ENCODE peak calls at places on chromosomes 2 and 18, in seven cellular contexts. One of them, this sample, is unnamed.
A peak's percentile ranks its signal among the peaks of the same experiment; 100 is the strongest.

GRCh38 chr18:1872274-1872673 is 699.0 kb downstream of the METTL4 start:
- DNase-seq in uterus: no peak
- DNase-seq in K562: no peak
- DNase-seq in IMR-90: no peak
- DNase-seq in heart left ventricle: no peak
- DNase-seq in gastrocnemius medialis: no peak
- DNase-seq in stomach: no peak
- DNase-seq in this sample: no peak

GRCh38 chr2:200138386-200139184 is 167.9 kb upstream of the SPATS2L start:
- DNase-seq in uterus: peak; percentile 20
- DNase-seq in K562: no peak
- DNase-seq in IMR-90: peak; percentile 59
- DNase-seq in heart left ventricle: no peak
- DNase-seq in gastrocnemius medialis: no peak
- DNase-seq in stomach: no peak
- DNase-seq in this sample: no peak

GRCh38 chr18:70334728-70335329 is 46.0 kb downstream of the SOCS6 start:
- DNase-seq in uterus: no peak
- DNase-seq in K562: no peak
- DNase-seq in IMR-90: no peak
- DNase-seq in heart left ventricle: no peak
- DNase-seq in gastrocnemius medialis: no peak
- DNase-seq in stomach: no peak
- DNase-seq in this sample: no peak

GRCh38 chr2:160261731-160262130 is 61.7 kb upstream of the ITGB6 start:
- DNase-seq in uterus: no peak
- DNase-seq in K562: no peak
- DNase-seq in IMR-90: no peak
- DNase-seq in heart left ventricle: no peak
- DNase-seq in gastrocnemius medialis: no peak
- DNase-seq in stomach: no peak
- DNase-seq in this sample: no peak

GRCh38 chr2:109403841-109404201 is 209.9 kb downstream of the SEPTIN10 start:
- DNase-seq in uterus: no peak
- DNase-seq in K562: no peak
- DNase-seq in IMR-90: peak; percentile 33
- DNase-seq in heart left ventricle: no peak
- DNase-seq in gastrocnemius medialis: no peak
- DNase-seq in stomach: no peak
- DNase-seq in this sample: no peak

GRCh38 chr2:118388771-118389170 is 300.5 kb downstream of the INSIG2 start:
- DNase-seq in uterus: no peak
- DNase-seq in K562: no peak
- DNase-seq in IMR-90: peak; percentile 74
- DNase-seq in heart left ventricle: no peak
- DNase-seq in gastrocnemius medialis: no peak
- DNase-seq in stomach: no peak
- DNase-seq in this sample: no peak

GRCh38 chr2:97935719-97936161 is 60.0 kb downstream of the TMEM131 start:
- DNase-seq in uterus: no peak
- DNase-seq in K562: no peak
- DNase-seq in IMR-90: peak; percentile 72
- DNase-seq in heart left ventricle: no peak
- DNase-seq in gastrocnemius medialis: no peak
- DNase-seq in stomach: no peak
- DNase-seq in this sample: no peak

GRCh38 chr2:126359494-126359893 is 296.5 kb upstream of the GYPC start:
- DNase-seq in uterus: no peak
- DNase-seq in K562: no peak
- DNase-seq in IMR-90: peak; percentile 4
- DNase-seq in heart left ventricle: no peak
- DNase-seq in gastrocnemius medialis: no peak
- DNase-seq in stomach: no peak
- DNase-seq in this sample: no peak

GRCh38 chr2:78861546-78861945 is 164.0 kb upstream of the REG3G start:
- DNase-seq in uterus: no peak
- DNase-seq in K562: peak; percentile 23
- DNase-seq in IMR-90: no peak
- DNase-seq in heart left ventricle: no peak
- DNase-seq in gastrocnemius medialis: no peak
- DNase-seq in stomach: no peak
- DNase-seq in this sample: no peak

GRCh38 chr18:7272268-7273049 is 41.6 kb downstream of the LRRC30 start:
- DNase-seq in uterus: peak; percentile 65
- DNase-seq in K562: no peak
- DNase-seq in IMR-90: peak; percentile 61
- DNase-seq in heart left ventricle: peak; percentile 74
- DNase-seq in gastrocnemius medialis: peak; percentile 56
- DNase-seq in stomach: peak; percentile 60
- DNase-seq in this sample: peak; percentile 87

GRCh38 chr2:63590621-63591408 is 2.1 kb downstream of the MDH1 start:
- DNase-seq in uterus: peak; percentile 23
- DNase-seq in K562: peak; percentile 14
- DNase-seq in IMR-90: no peak
- DNase-seq in heart left ventricle: peak; percentile 76
- DNase-seq in gastrocnemius medialis: peak; percentile 72
- DNase-seq in stomach: no peak
- DNase-seq in this sample: no peak

GRCh38 chr18:32048507-32049091 is 30.0 kb downstream of the RNF125 start:
- DNase-seq in uterus: peak; percentile 55
- DNase-seq in K562: no peak
- DNase-seq in IMR-90: peak; percentile 3
- DNase-seq in heart left ventricle: peak; percentile 58
- DNase-seq in gastrocnemius medialis: peak; percentile 41
- DNase-seq in stomach: no peak
- DNase-seq in this sample: peak; percentile 61

GRCh38 chr2:226730487-226730886 is 69.1 kb downstream of the IRS1 start:
- DNase-seq in uterus: no peak
- DNase-seq in K562: no peak
- DNase-seq in IMR-90: peak; percentile 54
- DNase-seq in heart left ventricle: no peak
- DNase-seq in gastrocnemius medialis: peak; percentile 39
- DNase-seq in stomach: no peak
- DNase-seq in this sample: no peak

GRCh38 chr18:44771957-44772917 is 91.5 kb downstream of the SETBP1 start:
- DNase-seq in uterus: peak; percentile 42
- DNase-seq in K562: no peak
- DNase-seq in IMR-90: no peak
- DNase-seq in heart left ventricle: no peak
- DNase-seq in gastrocnemius medialis: no peak
- DNase-seq in stomach: peak; percentile 31
- DNase-seq in this sample: no peak

GRCh38 chr2:1319393-1319792 is 93.9 kb upstream of the TPO start:
- DNase-seq in uterus: no peak
- DNase-seq in K562: no peak
- DNase-seq in IMR-90: no peak
- DNase-seq in heart left ventricle: no peak
- DNase-seq in gastrocnemius medialis: no peak
- DNase-seq in stomach: no peak
- DNase-seq in this sample: no peak
- TF ChIP-seq CTCF in uterus: no peak
- TF ChIP-seq CTCF in K562: no peak
- TF ChIP-seq CTCF in IMR-90: no peak
- TF ChIP-seq CTCF in heart left ventricle: no peak
- TF ChIP-seq CTCF in gastrocnemius medialis: no peak
- TF ChIP-seq CTCF in stomach: no peak
- TF ChIP-seq CTCF in this sample: no peak

DNA sequence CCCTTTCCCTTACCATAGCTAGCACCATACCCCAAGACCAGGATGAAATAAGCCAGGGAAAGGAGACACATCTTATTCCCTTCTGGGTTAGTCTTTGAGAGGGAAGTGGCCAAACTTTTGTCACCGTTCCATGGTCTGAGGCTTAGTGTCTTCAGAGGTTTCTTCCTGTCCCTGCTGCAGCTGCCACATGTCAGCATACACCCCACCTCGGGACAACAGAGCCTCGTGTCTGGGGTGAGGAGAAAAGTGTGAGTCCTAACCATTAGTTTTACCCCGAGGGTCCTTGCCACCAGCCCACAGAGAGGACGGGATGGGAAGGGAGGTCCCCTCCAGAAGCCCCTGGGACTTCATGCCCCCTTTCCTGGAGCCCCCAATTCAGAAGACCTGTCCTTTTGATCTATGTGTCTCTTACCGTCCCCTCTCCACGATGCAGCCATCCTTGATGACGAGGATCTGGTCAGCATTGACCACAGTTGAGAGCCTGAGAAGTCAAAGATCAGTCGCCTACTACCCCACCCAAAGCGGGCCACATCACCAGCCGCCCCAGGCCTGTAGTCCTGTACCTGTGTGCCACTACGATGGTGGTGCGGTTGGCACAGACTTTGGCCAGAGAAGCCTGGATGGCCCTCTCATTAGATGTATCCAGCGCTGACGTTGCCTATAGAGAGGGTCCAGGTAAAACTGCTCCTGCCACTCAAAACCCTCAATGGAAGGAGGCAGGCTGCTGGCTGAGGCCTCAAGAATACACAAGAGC is 3.4 kb downstream of the ZFAND2B start:
- DNase-seq in uterus: no peak
- DNase-seq in K562: no peak
- DNase-seq in IMR-90: no peak
- DNase-seq in heart left ventricle: no peak
- DNase-seq in gastrocnemius medialis: no peak
- DNase-seq in stomach: no peak
- DNase-seq in this sample: no peak
- TF ChIP-seq POLR2A in uterus: no peak
- TF ChIP-seq POLR2A in K562: no peak
- TF ChIP-seq POLR2A in IMR-90: no peak
- TF ChIP-seq POLR2A in heart left ventricle: no peak
- TF ChIP-seq POLR2A in gastrocnemius medialis: no peak
- TF ChIP-seq POLR2A in stomach: no peak
- TF ChIP-seq POLR2A in this sample: no peak

DNA sequence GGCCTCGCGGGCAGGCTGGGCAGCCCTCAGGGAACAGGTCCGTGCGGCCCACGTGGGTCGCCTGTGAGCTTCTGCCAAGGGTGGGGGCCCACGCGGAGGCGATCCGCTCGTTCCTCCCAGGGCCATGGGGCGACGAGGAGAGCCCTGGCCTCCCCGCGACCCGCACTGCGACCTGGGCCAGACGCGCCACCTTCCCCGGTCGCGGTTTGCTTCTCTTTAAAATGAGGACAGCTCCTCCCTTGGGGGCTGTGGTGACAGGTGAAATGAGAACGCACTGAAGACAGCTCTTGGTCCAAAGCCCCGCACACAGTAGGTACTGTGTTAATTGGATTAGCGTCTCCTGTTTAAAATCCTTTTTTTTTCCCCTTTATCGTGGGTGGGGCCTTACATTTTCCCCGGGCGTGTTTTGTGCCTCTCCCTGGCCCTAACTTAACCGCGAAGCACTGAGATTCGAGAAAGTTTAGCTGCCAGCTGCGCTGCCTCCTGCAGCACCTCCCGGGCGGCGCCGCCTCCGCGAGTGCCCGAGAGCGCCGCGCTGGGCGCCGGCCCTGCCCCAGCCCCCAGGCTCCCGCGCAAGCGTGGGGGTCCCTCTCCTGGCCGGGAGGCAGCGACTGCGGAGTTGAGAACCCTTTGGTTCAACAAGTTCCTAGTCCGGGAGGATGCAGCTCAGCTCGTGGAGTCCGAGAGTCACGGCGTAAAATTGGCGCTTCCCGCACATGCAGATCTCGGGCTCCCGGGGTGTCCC is 1.1 kb downstream of the HPCAL1 start:
- DNase-seq in uterus: peak; percentile 65
- DNase-seq in K562: peak; percentile 57
- DNase-seq in IMR-90: peak; percentile 56
- DNase-seq in heart left ventricle: no peak
- DNase-seq in gastrocnemius medialis: no peak
- DNase-seq in stomach: peak; percentile 61
- DNase-seq in this sample: no peak
- TF ChIP-seq CTCF in uterus: peak; percentile 37
- TF ChIP-seq CTCF in K562: peak; percentile 18
- TF ChIP-seq CTCF in IMR-90: peak; percentile 41
- TF ChIP-seq CTCF in heart left ventricle: peak; percentile 9
- TF ChIP-seq CTCF in gastrocnemius medialis: no peak
- TF ChIP-seq CTCF in stomach: no peak
- TF ChIP-seq CTCF in this sample: no peak

DNA sequence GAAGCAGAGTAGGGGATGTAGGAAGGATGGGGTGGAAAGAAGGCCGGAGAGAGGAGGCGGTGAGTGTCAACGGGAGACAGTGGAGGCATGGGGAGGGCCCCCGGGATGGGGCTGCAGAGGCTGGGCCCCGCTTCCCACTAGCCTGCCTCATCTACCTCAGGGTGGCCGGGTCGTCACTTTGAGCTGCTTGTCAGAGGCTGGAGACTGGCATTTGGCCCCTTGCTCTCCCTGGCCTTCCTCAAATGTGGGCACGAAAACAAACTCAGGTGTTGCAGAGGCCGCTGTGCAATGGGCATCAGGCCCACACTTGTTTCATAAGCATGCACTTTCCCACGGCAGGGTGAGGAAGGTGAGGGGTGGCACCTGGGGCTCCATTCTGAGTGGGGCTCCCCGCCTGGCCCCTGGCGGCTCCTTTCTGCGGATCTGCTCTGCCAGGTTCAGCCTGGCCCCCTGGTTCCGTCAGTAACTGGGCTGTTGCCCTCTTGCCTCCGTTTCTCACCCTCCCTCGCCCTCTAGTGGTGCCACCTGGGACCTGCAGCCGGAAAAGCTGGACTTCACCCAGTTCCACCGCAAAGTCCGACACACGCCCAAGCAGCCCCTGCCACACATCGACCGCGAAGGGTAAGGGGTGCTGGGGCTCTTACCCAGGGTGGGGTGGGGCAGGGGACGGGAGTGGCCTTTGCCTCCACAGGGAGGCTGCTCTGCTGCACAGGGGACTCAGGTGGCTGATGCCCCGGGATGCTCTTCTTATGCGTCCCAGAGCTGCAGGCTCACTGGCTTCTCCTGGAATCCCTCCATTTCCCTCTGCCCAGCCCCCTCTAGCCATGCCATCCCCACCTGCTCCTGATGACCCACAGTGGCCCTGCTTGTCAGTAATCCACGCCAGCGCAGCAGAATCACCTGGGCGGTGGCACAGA is 125.4 kb downstream of the CTIF start:
- DNase-seq in uterus: peak; percentile 59
- DNase-seq in K562: peak; percentile 72
- DNase-seq in IMR-90: peak; percentile 36
- DNase-seq in heart left ventricle: peak; percentile 72
- DNase-seq in gastrocnemius medialis: peak; percentile 60
- DNase-seq in stomach: peak; percentile 73
- DNase-seq in this sample: peak; percentile 94
- TF ChIP-seq POLR2A in uterus: no peak
- TF ChIP-seq POLR2A in K562: no peak
- TF ChIP-seq POLR2A in IMR-90: no peak
- TF ChIP-seq POLR2A in heart left ventricle: no peak
- TF ChIP-seq POLR2A in gastrocnemius medialis: no peak
- TF ChIP-seq POLR2A in stomach: no peak
- TF ChIP-seq POLR2A in this sample: no peak

This sample was measured in lower leg skin.